ENCODE peak calls at places on chromosome 16, in nine cellular contexts. P is kidney tubule cell; G is effector memory CD4-positive, alpha-beta T cell; O is NCI-H1105 treated with DMSO at 0.1 percent for 48 hours; H is mucosa of gallbladder; E is T follicular helper cell; M is activated naive CD4-positive, alpha-beta T cell treated with anti-CD3 and anti-CD28 coated beads, Interleukin-2, amount 50 U/mL, for 16 hours; Y is substantia nigra; F is stomach. U is an unnamed sample.

GRCh38 chr16:50530277-50531236 is 17.6 kb upstream of the NKD1 start:
- DNase-seq in P (no peak), G (no peak), O (peak; percentile 18), H (no peak), E (no peak), M (no peak), Y (no peak), F (peak; percentile 72), U (peak; percentile 62)

GRCh38 chr16:27430512-27430911 is 28.5 kb downstream of the IL21R start:
- DNase-seq in P (no peak), G (no peak), O (no peak), H (no peak), E (no peak), M (no peak), Y (no peak), F (no peak), U (no peak)

GRCh38 chr16:71883193-71883848 is 661 bp downstream of the ZNF821 start:
- DNase-seq in P (peak; percentile 49), G (peak; percentile 45), O (peak; percentile 28), H (no peak), E (peak; percentile 44), M (peak; percentile 62), Y (peak; percentile 50), F (no peak), U (peak; percentile 65)

GRCh38 chr16:56257260-56257659 is 66.0 kb downstream of the GNAO1 start:
- DNase-seq in P (no peak), G (no peak), O (peak; percentile 96), H (no peak), E (no peak), M (no peak), Y (no peak), F (peak; percentile 53), U (peak; percentile 79)

GRCh38 chr16:31375231-31375630 is 17.9 kb upstream of the ITGAD start:
- DNase-seq in P (no peak), G (no peak), O (no peak), H (no peak), E (no peak), M (no peak), Y (no peak), F (no peak), U (no peak)

GRCh38 chr16:3129137-3130131 is 5.4 kb upstream of the ZNF213 start:
- DNase-seq in P (peak; percentile 87), G (peak; percentile 69), O (peak; percentile 64), H (peak; percentile 80), E (peak; percentile 72), M (peak; percentile 70), Y (peak; percentile 88), F (peak; percentile 73), U (peak; percentile 90)

GRCh38 chr16:12087901-12088364 is 111.4 kb downstream of the SNX29 start:
- DNase-seq in P (no peak), G (no peak), O (peak; percentile 35), H (no peak), E (no peak), M (no peak), Y (no peak), F (peak; percentile 34), U (peak; percentile 7)

GRCh38 chr16:89167425-89167941 is 4.1 kb upstream of the CDH15 start:
- DNase-seq in P (peak; percentile 78), G (peak; percentile 55), O (peak; percentile 24), H (peak; percentile 84), E (peak; percentile 76), M (peak; percentile 87), Y (peak; percentile 78), F (peak; percentile 90), U (peak; percentile 50)

GRCh38 chr16:14564323-14564722 is 65.7 kb downstream of the PARN start:
- DNase-seq in P (peak; percentile 49), G (no peak), O (no peak), H (peak; percentile 54), E (no peak), M (no peak), Y (no peak), F (peak; percentile 65), U (peak; percentile 23)

GRCh38 chr16:24208710-24209109 is 47.4 kb upstream of the CACNG3 start:
- DNase-seq in P (no peak), G (no peak), O (no peak), H (no peak), E (no peak), M (no peak), Y (peak; percentile 85), F (no peak), U (no peak)